ENCODE peak calls at places on chromosomes 6 and 20, in six cellular contexts. G is neuronal stem cell, S is mesenchymal stem cell, W is H9, V is H1, J is trophoblast cell. D is an unnamed sample.

GRCh38 chr6:108557494-108558371 is 3.0 kb upstream of the FOXO3 start:
- DNase-seq in V (no peak), G (peak; percentile 64), J (peak; percentile 58), S (peak; percentile 80), W (peak; percentile 90), D (peak; percentile 62)

GRCh38 chr6:41909727-41910126 is 11.2 kb downstream of the MED20 start:
- DNase-seq in V (no peak), W (no peak), G (no peak), J (no peak), S (no peak), D (no peak)

GRCh38 chr6:97068211-97068610 is 143.7 kb downstream of the KLHL32 start:
- DNase-seq in S (peak; percentile 34), G (peak; percentile 11), W (no peak), V (no peak), J (no peak), D (peak; percentile 49)

GRCh38 chr6:87183687-87184086 is 28.3 kb downstream of the ZNF292 start:
- DNase-seq in W (no peak), G (no peak), V (no peak), S (no peak), J (no peak), D (peak; percentile 77)

GRCh38 chr6:36851149-36851614 is 11.9 kb upstream of the CPNE5 start:
- DNase-seq in V (no peak), G (peak; percentile 70), S (peak; percentile 74), W (peak; percentile 56), J (peak; percentile 33), D (peak; percentile 72)

GRCh38 chr6:7507600-7507999 is 33.9 kb upstream of the DSP start:
- DNase-seq in V (no peak), G (no peak), W (no peak), J (no peak), S (no peak), D (no peak)

GRCh38 chr6:126672654-126673053 is 332.7 kb downstream of the CENPW start:
- DNase-seq in S (no peak), J (no peak), W (no peak), G (no peak), V (no peak), D (no peak)

GRCh38 chr6:46565531-46565930 is 74.3 kb upstream of the RCAN2 start:
- DNase-seq in V (no peak), W (no peak), S (no peak), J (no peak), G (no peak), D (no peak)

GRCh38 chr6:111087106-111087835 is at the start of gene SLC16A10:
- DNase-seq in V (peak; percentile 61), S (peak; percentile 31), W (peak; percentile 87), G (peak; percentile 82), J (peak; percentile 37), D (no peak)

GRCh38 chr20:37714973-37715657 is 21.3 kb downstream of the CTNNBL1 start:
- DNase-seq in G (no peak), S (peak; percentile 77), V (no peak), W (no peak), J (peak; percentile 70), D (peak; percentile 64)

GRCh38 chr6:722077-722524 is 29.2 kb upstream of the EXOC2 start:
- DNase-seq in G (peak; percentile 53), S (peak; percentile 91), J (peak; percentile 64), W (peak; percentile 63), V (no peak), D (peak; percentile 90)

GRCh38 chr6:147194652-147195403 is 9.4 kb upstream of the STXBP5 start:
- DNase-seq in J (no peak), S (no peak), G (no peak), V (no peak), W (no peak), D (peak; percentile 63)

GRCh38 chr6:37675100-37675499 is 22.6 kb downstream of the MDGA1 start:
- DNase-seq in W (no peak), V (no peak), J (no peak), S (no peak), G (no peak), D (no peak)

GRCh38 chr6:166540631-166541331 is 45.7 kb downstream of the RAMACL start:
- DNase-seq in S (no peak), W (no peak), J (no peak), G (no peak), V (no peak), D (peak; percentile 17)

GRCh38 chr6:47743744-47744143 is 38.1 kb upstream of the OPN5 start:
- DNase-seq in V (no peak), J (no peak), S (peak; percentile 34), W (no peak), G (no peak), D (no peak)

GRCh38 chr6:36126553-36127458 is 3.5 kb upstream of the MAPK13 start:
- DNase-seq in V (no peak), S (peak; percentile 82), J (no peak), W (no peak), G (no peak), D (peak; percentile 69)

GRCh38 chr20:4068708-4069107 is 53.4 kb upstream of the RNF24 start:
- DNase-seq in J (no peak), V (no peak), W (no peak), G (no peak), S (no peak), D (no peak)

GRCh38 chr6:34888874-34889555 is at the start of gene ANKS1A:
- DNase-seq in W (peak; percentile 92), J (peak; percentile 72), V (peak; percentile 70), G (peak; percentile 74), S (peak; percentile 65), D (peak; percentile 21)
- H3K14ac ChIP-seq in W (peak within 1 kb of the TSS; percentile 94), J (peak within 1 kb of the TSS; percentile 41), V (no peak within 1 kb of the TSS), G (no peak within 1 kb of the TSS), S (no peak within 1 kb of the TSS), D (peak within 1 kb of the TSS; percentile 67)

DNA sequence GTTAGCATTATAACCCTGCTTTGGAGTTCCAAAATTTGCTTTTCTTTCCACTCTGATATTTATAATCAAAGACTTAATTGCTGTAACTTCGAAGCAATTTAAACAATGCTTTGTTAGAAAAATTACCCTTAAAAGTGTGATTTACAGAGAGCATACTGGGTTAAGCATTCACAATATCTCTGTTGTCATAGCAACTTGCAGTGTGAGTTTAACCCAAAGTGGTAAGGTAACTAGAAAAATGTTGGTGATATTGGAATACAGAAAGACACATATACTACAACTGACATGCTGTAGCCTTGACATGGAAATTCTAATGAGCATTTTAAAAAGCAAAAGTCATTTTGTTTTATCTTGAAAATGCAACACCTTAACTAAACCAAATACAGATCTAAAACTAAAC is 70.4 kb upstream of the SMLR1 start:
- DNase-seq in S (no peak), J (no peak), V (no peak), W (no peak), G (no peak), D (no peak)
- H2AK5ac ChIP-seq in S (no peak overlapping the region), J (no peak overlapping the region), V (no peak overlapping the region), W (no peak overlapping the region), G (no peak overlapping the region), D (no peak overlapping the region)

GRCh38 chr20:2914160-2914559 is 40.9 kb downstream of the PTPRA start:
- DNase-seq in G (no peak), W (no peak), J (no peak), V (no peak), S (peak; percentile 26), D (no peak)

GRCh38 chr20:2909953-2910352 is 36.7 kb downstream of the PTPRA start:
- DNase-seq in J (no peak), S (no peak), G (no peak), V (no peak), W (no peak), D (no peak)

GRCh38 chr20:2907519-2907918 is 34.2 kb downstream of the PTPRA start:
- DNase-seq in W (no peak), G (no peak), V (no peak), J (no peak), S (no peak), D (peak; percentile 7)

DNA sequence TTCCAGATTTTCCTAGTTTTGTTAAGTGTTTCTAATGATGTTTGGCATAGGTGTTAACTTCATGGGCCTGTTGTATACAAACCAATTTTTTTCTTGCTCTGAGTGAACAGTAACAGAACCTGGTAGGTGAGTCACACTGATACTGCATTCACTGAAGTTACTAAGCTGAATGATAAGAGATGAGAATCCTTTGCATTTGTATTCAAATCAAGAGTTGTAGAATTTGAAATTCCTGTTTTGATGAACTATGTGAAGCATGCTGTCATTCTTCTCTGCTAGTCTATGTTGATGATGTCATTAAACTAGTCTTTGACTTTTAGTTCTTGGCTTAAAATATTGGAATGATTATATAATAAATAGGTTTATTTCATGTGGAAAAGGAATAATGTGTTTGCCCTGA is 37.9 kb downstream of the PTPRA start:
- DNase-seq in G (no peak), V (no peak), S (no peak), J (no peak), W (no peak), D (peak; percentile 34)
- H3K9ac ChIP-seq in G (no peak overlapping the region), V (no peak overlapping the region), S (no peak overlapping the region), J (no peak overlapping the region), W (no peak overlapping the region), D (no peak overlapping the region)

DNA sequence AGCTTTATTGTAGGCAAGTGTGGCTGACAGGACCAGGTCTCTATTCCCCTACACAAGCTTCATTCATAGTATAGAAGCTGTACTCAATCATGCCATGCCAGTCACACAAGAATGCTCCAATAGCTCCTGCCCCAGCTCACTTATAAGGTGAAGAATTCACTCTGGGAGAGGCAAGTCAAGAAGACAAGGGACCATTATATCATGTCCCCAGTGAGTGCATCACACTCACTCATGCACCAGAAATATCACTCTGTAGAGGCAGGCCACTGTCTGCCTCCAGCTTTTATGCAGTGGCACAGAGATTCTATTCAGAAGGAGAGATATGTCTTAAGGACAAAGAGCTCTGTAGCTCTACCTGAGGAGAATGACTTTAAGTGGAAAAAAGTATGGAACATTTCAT is 263.2 kb downstream of the GJA1 start:
- DNase-seq in V (no peak), W (no peak), S (no peak), J (no peak), G (no peak), D (no peak)
- H3K14ac ChIP-seq in V (no peak overlapping the region), W (no peak overlapping the region), S (no peak overlapping the region), J (no peak overlapping the region), G (no peak overlapping the region), D (no peak overlapping the region)

GRCh38 chr20:47361268-47361665 is 4.8 kb upstream of the ZMYND8 start:
- DNase-seq in W (no peak), S (no peak), G (no peak), J (no peak), V (no peak), D (no peak)
- H2AK5ac ChIP-seq in W (no peak overlapping the region), S (peak overlapping the region; percentile 33), G (peak overlapping the region; percentile 27), J (peak overlapping the region; percentile 59), V (peak overlapping the region; percentile 89), D (peak overlapping the region; percentile 100)

GRCh38 chr20:54068495-54068894 is 1.9 kb downstream of the BCAS1 start:
- DNase-seq in J (no peak), V (no peak), S (no peak), W (no peak), G (no peak), D (no peak)
- H3K9ac ChIP-seq in J (no peak overlapping the region), V (no peak overlapping the region), S (no peak overlapping the region), W (no peak overlapping the region), G (no peak overlapping the region), D (no peak overlapping the region)

D was measured in IMR-90.